ENCODE peak calls at places on chromosome X, in ten cellular contexts. O is GM12864; S is thyroid gland; U is Calu3; F is bronchial epithelial cell; Q is CD8-positive, alpha-beta T cell; K is pancreas; V is nephron progenitor cell; A is AG09309; L is progenitor cell of endocrine pancreas. D is an unnamed sample.

GRCh38 chrX:1870421-1870820 is 255.6 kb downstream of the ASMT start:
- DNase-seq in Q (no peak), O (no peak), S (no peak), A (no peak), U (no peak), K (no peak), F (no peak), L (no peak), V (no peak), D (no peak)

GRCh38 chrX:114766541-114766940 is 182.7 kb downstream of the HTR2C start:
- DNase-seq in Q (no peak), A (no peak), F (no peak), U (no peak), L (no peak), O (no peak), K (no peak), S (no peak), V (no peak), D (no peak)

GRCh38 chrX:151754042-151754419 is 19.5 kb downstream of the CNGA2 start:
- DNase-seq in U (peak; percentile 73), S (peak; percentile 73), L (no peak), K (no peak), F (peak; percentile 74), V (no peak), O (no peak), A (peak; percentile 55), Q (no peak), D (no peak)

GRCh38 chrX:56800801-56801200 is 71.8 kb downstream of the NBDY start:
- DNase-seq in L (no peak), K (peak; percentile 18), U (no peak), S (no peak), A (no peak), V (no peak), O (no peak), F (no peak), Q (no peak), D (no peak)

GRCh38 chrX:56057325-56057724 is 174.8 kb upstream of the KLF8 start:
- DNase-seq in V (no peak), A (no peak), Q (no peak), U (no peak), S (no peak), K (peak; percentile 19), F (no peak), O (no peak), L (no peak), D (no peak)

GRCh38 chrX:94265323-94265722 is 591.3 kb downstream of the FAM133A start:
- DNase-seq in U (no peak), L (no peak), O (no peak), V (no peak), K (no peak), Q (no peak), S (no peak), A (no peak), F (no peak), D (no peak)

GRCh38 chrX:129678881-129679195 is 24.1 kb upstream of the APLN start:
- DNase-seq in S (no peak), O (no peak), K (no peak), L (no peak), F (no peak), Q (no peak), U (no peak), V (no peak), A (no peak), D (no peak)

GRCh38 chrX:69538321-69538876 is 34.3 kb downstream of the NALF2 start:
- DNase-seq in O (no peak), U (peak; percentile 82), A (no peak), S (peak; percentile 75), V (peak; percentile 86), L (peak; percentile 76), Q (peak; percentile 52), F (peak; percentile 17), K (peak; percentile 93), D (peak; percentile 47)

GRCh38 chrX:20026278-20026677 is 35.4 kb upstream of the BCLAF3 start:
- DNase-seq in U (no peak), F (peak; percentile 33), Q (no peak), S (no peak), A (no peak), K (no peak), O (no peak), V (no peak), L (no peak), D (no peak)

GRCh38 chrX:104641176-104641575 is 75.2 kb downstream of the IL1RAPL2 start:
- DNase-seq in Q (no peak), O (no peak), A (no peak), V (no peak), S (no peak), F (no peak), K (no peak), U (peak; percentile 8), L (no peak), D (no peak)

GRCh38 chrX:28586891-28587635 is at the start of gene IL1RAPL1:
- DNase-seq in V (peak; percentile 20), K (no peak), Q (no peak), L (no peak), F (peak; percentile 13), S (peak; percentile 4), O (no peak), A (no peak), U (peak; percentile 3), D (no peak)

GRCh38 chrX:48474127-48474526 is 1.9 kb upstream of the FTSJ1 start:
- DNase-seq in O (no peak), L (no peak), S (no peak), Q (no peak), F (no peak), V (no peak), U (peak; percentile 47), K (no peak), A (no peak), D (no peak)

GRCh38 chrX:134570899-134571298 is 87.4 kb downstream of the PLAC1 start:
- DNase-seq in L (no peak), A (no peak), U (no peak), K (no peak), Q (no peak), O (no peak), F (no peak), V (no peak), S (no peak), D (no peak)

DNA sequence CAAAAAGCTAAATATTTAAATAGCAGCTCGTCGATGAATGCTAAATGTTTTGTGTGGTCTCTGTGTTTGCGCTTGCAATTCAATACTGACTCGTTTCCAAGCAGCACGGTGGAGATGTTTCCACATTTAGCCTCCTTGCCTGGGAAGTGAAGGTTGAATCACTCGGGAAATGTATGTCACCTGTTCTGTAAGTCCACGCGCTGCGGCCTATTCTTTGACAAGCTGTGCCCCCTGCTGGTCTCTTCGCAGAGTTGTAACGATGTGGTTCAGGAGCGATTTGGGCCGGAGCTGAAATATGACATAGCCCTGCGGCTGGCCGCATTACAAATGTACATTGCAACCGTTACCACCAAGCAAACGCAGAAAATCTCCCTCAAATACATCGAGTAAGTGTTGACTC is 89.6 kb upstream of the PRPS2 start:
- DNase-seq in L (peak; percentile 32), A (peak; percentile 16), Q (no peak), U (peak; percentile 60), V (peak; percentile 46), K (peak; percentile 75), S (peak; percentile 16), F (peak; percentile 72), O (peak; percentile 15), D (no peak)
- TF ChIP-seq CTCF in L (peak; percentile 64), A (peak; percentile 55), Q (no peak), U (peak; percentile 47), V (peak; percentile 57), K (peak; percentile 41), S (no peak), F (peak; percentile 67), O (peak; percentile 55), D (no peak)

GRCh38 chrX:53166103-53166502 is 58.9 kb downstream of the KDM5C start:
- DNase-seq in S (no peak), L (no peak), O (no peak), V (no peak), A (no peak), K (no peak), U (no peak), Q (no peak), F (no peak), D (no peak)

GRCh38 chrX:53171356-53171755 is 53.7 kb downstream of the KDM5C start:
- DNase-seq in F (no peak), U (no peak), Q (no peak), O (no peak), V (no peak), S (no peak), K (no peak), L (no peak), A (no peak), D (no peak)
- TF ChIP-seq CTCF in F (peak; percentile 8), U (no peak), Q (no peak), O (no peak), V (no peak), S (no peak), K (no peak), L (no peak), A (no peak), D (no peak)

DNA sequence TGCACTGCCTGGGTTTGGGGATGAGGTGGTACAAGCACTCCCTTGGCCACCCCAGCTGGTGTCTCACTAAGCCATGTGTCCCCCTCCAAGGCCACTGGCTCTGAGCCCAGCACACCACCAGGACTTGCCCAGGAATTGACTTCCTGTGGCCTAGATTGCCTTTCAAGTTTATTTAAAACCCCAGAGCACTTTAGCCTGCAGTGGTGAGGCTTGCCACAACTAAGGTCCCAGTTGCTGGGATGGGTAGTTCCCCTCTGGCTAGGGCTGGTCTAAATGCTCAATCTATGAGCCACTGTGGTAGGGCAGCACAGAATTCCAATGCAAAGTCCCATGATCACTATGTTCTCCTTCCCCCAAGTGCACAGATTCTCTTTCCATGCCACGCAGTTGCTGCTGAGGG is 61.2 kb upstream of the HCCS start:
- DNase-seq in V (no peak), A (no peak), U (no peak), L (no peak), F (peak; percentile 18), O (no peak), K (no peak), Q (no peak), S (no peak), D (no peak)
- TF ChIP-seq CTCF in V (no peak), A (no peak), U (no peak), L (no peak), F (no peak), O (no peak), K (no peak), Q (no peak), S (no peak), D (no peak)

GRCh38 chrX:119223784-119224183 is 12.3 kb upstream of the PGRMC1 start:
- DNase-seq in S (no peak), L (no peak), V (no peak), K (no peak), U (no peak), Q (no peak), F (no peak), O (no peak), A (no peak), D (no peak)

GRCh38 chrX:119222932-119223331 is 13.2 kb upstream of the PGRMC1 start:
- DNase-seq in F (no peak), A (no peak), Q (no peak), K (no peak), U (no peak), S (no peak), V (no peak), L (no peak), O (no peak), D (no peak)

DNA sequence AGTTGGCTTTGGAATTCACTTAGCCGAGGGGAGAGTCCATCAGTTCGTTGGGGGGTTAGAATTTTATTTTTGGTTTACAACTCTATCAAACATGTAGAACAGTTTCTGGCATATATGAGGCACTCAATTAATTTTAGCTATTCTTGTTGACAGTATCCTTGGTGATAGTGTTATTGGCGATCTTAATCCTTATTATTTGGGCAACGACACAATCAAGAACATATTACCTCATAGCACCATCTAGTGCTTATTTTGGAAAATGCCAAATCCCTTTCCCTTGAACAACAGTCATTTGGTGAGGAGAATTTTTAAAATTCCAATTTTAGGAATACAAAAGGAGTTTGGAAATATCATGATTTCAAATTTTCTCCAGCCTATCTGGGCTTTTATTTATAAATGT is 17.9 kb upstream of the PGRMC1 start:
- DNase-seq in S (no peak), U (no peak), K (no peak), Q (no peak), F (peak; percentile 22), L (no peak), V (no peak), O (no peak), A (no peak), D (no peak)
- TF ChIP-seq CTCF in S (peak; percentile 33), U (no peak), K (peak; percentile 20), Q (no peak), F (no peak), L (peak; percentile 38), V (peak; percentile 39), O (no peak), A (peak; percentile 38), D (peak; percentile 16)

D was measured in CD14-positive monocyte.